ENCODE peak calls at places on chromosomes 2 and 18, in ten cellular contexts. R is activated CD4-positive, alpha-beta T cell treated with anti-CD3 and anti-CD28 coated beads, Interleukin-2, amount 50 U/mL, for 24 hours; C is Right ventricle myocardium superior; Y is HuH-7.5; Q is right cardiac atrium; B is endodermal cell; X is mucosa of descending colon; V is right lobe of liver; F is sciatic nerve; P is GM10248. G is an unnamed sample.
A peak's percentile ranks its signal among the peaks of the same experiment; 100 is the strongest.

GRCh38 chr2:174615951-174616436 is 18.4 kb upstream of the WIPF1 start:
- DNase-seq in P (no peak), Q (peak; percentile 41), C (no peak), B (no peak), Y (no peak), R (no peak), F (no peak), X (no peak), V (no peak), G (no peak)

GRCh38 chr2:241025639-241026038 is 27.2 kb downstream of the SNED1 start:
- DNase-seq in C (no peak), F (no peak), R (no peak), Y (no peak), P (no peak), V (no peak), B (no peak), Q (no peak), X (no peak), G (no peak)

GRCh38 chr2:233003658-233004555 is 9.1 kb downstream of the NGEF start:
- DNase-seq in Q (no peak), X (no peak), Y (no peak), P (no peak), V (no peak), B (peak; percentile 37), R (no peak), C (no peak), F (no peak), G (no peak)

GRCh38 chr18:47492691-47493090 is 241.2 kb upstream of the SKOR2 start:
- DNase-seq in B (peak; percentile 3), F (no peak), P (no peak), Y (no peak), Q (no peak), V (no peak), R (no peak), X (no peak), C (no peak), G (no peak)

GRCh38 chr2:171479154-171479814 is 43.0 kb upstream of the CYBRD1 start:
- DNase-seq in B (no peak), Q (no peak), R (no peak), C (no peak), V (no peak), P (peak; percentile 15), F (no peak), X (no peak), Y (no peak), G (no peak)

GRCh38 chr2:32864761-32865160 is 82.0 kb upstream of the LTBP1 start:
- DNase-seq in F (no peak), R (no peak), C (no peak), Q (no peak), B (no peak), Y (no peak), P (no peak), V (no peak), X (no peak), G (no peak)

GRCh38 chr2:196403471-196403870 is 232.1 kb upstream of the STK17B start:
- DNase-seq in X (no peak), R (no peak), V (no peak), Y (no peak), Q (no peak), F (no peak), B (no peak), P (no peak), C (no peak), G (no peak)

GRCh38 chr2:181680055-181680936 is at the start of gene NEUROD1:
- DNase-seq in V (no peak), Y (no peak), F (no peak), B (peak; percentile 87), C (peak; percentile 32), Q (no peak), X (no peak), R (no peak), P (peak; percentile 21), G (no peak)

GRCh38 chr2:26462511-26463251 is 15.2 kb downstream of the OTOF start:
- DNase-seq in R (no peak), C (peak; percentile 59), P (peak; percentile 44), X (peak; percentile 17), Y (peak; percentile 64), F (peak; percentile 69), V (peak; percentile 75), B (peak; percentile 93), Q (no peak), G (no peak)

GRCh38 chr2:220226076-220226475 is 598.6 kb downstream of the SLC4A3 start:
- DNase-seq in B (no peak), X (no peak), P (no peak), C (no peak), V (no peak), F (no peak), Q (no peak), R (no peak), Y (no peak), G (no peak)

GRCh38 chr18:48590678-48591077 is 51.8 kb downstream of the CTIF start:
- DNase-seq in B (no peak), V (no peak), Y (no peak), P (no peak), R (no peak), Q (no peak), X (no peak), F (no peak), C (no peak), G (no peak)

GRCh38 chr2:38128653-38129052 is 52.7 kb upstream of the CYP1B1 start:
- DNase-seq in B (no peak), C (no peak), F (no peak), X (no peak), P (peak; percentile 46), Q (peak; percentile 50), V (no peak), Y (no peak), R (no peak), G (no peak)

GRCh38 chr2:52936029-52936428 is 831.6 kb upstream of the CHAC2 start:
- DNase-seq in R (no peak), B (no peak), Y (no peak), F (no peak), P (no peak), X (no peak), C (no peak), V (no peak), Q (no peak), G (no peak)

GRCh38 chr18:43744960-43745740 is 467.9 kb upstream of the SYT4 start:
- DNase-seq in F (no peak), V (no peak), Q (no peak), B (no peak), P (no peak), C (no peak), R (no peak), X (no peak), Y (no peak), G (no peak)

GRCh38 chr18:32040936-32041335 is 22.3 kb downstream of the RNF125 start:
- DNase-seq in F (no peak), R (no peak), B (no peak), P (no peak), X (peak; percentile 31), Q (no peak), V (no peak), C (no peak), Y (no peak), G (no peak)

GRCh38 chr18:8051388-8051787 is 484.3 kb downstream of the PTPRM start:
- DNase-seq in P (no peak), B (no peak), F (no peak), V (no peak), Y (no peak), R (no peak), X (no peak), C (no peak), Q (no peak), G (no peak)

GRCh38 chr2:166302036-166302435 is 73.7 kb downstream of the SCN9A start:
- DNase-seq in Q (no peak), R (no peak), V (no peak), X (no peak), P (no peak), Y (no peak), B (no peak), C (no peak), F (no peak), G (no peak)

GRCh38 chr18:79889569-79889968 is 61.9 kb downstream of the SLC66A2 start:
- DNase-seq in Y (no peak), X (no peak), Q (no peak), R (no peak), B (no peak), F (no peak), P (no peak), C (no peak), V (no peak), G (no peak)

GRCh38 chr2:73851274-73851673 is 22.5 kb downstream of the STAMBP start:
- DNase-seq in Y (no peak), F (no peak), X (peak; percentile 43), Q (no peak), R (no peak), C (no peak), P (no peak), B (peak; percentile 67), V (no peak), G (no peak)

G was measured in mesothelial cell of epicardium.